ENCODE peak calls at places on chromosome 9, in ten cellular contexts. N is IMR-90, M is breast epithelium, O is prostate gland, F is NB4, Z is stomach, A is uterus, X is A549, V is transverse colon, E is ovary. P is an unnamed sample.

GRCh38 chr9:15192856-15193255 is 114.2 kb downstream of the TTC39B start:
- DNase-seq in N (no peak), M (no peak), O (no peak), F (no peak), Z (no peak), A (no peak), X (no peak), V (no peak), E (no peak), P (no peak)

GRCh38 chr9:76646249-76646648 is 118.0 kb upstream of the PCA3 start:
- DNase-seq in N (no peak), M (no peak), O (no peak), F (no peak), Z (no peak), A (no peak), X (no peak), V (peak; percentile 62), E (no peak), P (no peak)

GRCh38 chr9:112029921-112030444 is 133.4 kb downstream of the UGCG start:
- DNase-seq in N (peak; percentile 84), M (no peak), O (no peak), F (no peak), Z (peak; percentile 37), A (no peak), X (peak; percentile 87), V (no peak), E (no peak), P (no peak)

GRCh38 chr9:95058121-95058785 is 259.3 kb downstream of the FANCC start:
- DNase-seq in N (no peak), M (no peak), O (no peak), F (no peak), Z (no peak), A (no peak), X (no peak), V (no peak), E (no peak), P (no peak)

GRCh38 chr9:125472926-125473701 is 211.5 kb downstream of the GAPVD1 start:
- DNase-seq in N (peak; percentile 73), M (no peak), O (no peak), F (no peak), Z (no peak), A (peak; percentile 58), X (no peak), V (no peak), E (peak; percentile 67), P (peak; percentile 43)

GRCh38 chr9:112529316-112529715 is 42.7 kb downstream of the KIAA1958 start:
- DNase-seq in N (no peak), M (no peak), O (no peak), F (no peak), Z (no peak), A (no peak), X (no peak), V (no peak), E (no peak), P (no peak)

GRCh38 chr9:124507880-124508432 is 757 bp upstream of the NR5A1 start:
- DNase-seq in N (no peak), M (no peak), O (no peak), F (no peak), Z (no peak), A (no peak), X (no peak), V (no peak), E (no peak), P (no peak)

GRCh38 chr9:70679845-70680244 is 265.4 kb upstream of the KLF9 start:
- DNase-seq in N (peak; percentile 1), M (no peak), O (no peak), F (peak; percentile 25), Z (no peak), A (no peak), X (no peak), V (no peak), E (no peak), P (no peak)

GRCh38 chr9:116152390-116152789 is 1.2 kb upstream of the PAPPA start:
- DNase-seq in N (peak; percentile 70), M (no peak), O (no peak), F (no peak), Z (no peak), A (no peak), X (no peak), V (no peak), E (no peak), P (no peak)

GRCh38 chr9:121532881-121533280 is 33.2 kb upstream of the GGTA1 start:
- DNase-seq in N (no peak), M (no peak), O (no peak), F (no peak), Z (no peak), A (no peak), X (no peak), V (no peak), E (no peak), P (no peak)

GRCh38 chr9:14770592-14770991 is 48.1 kb upstream of the CER1 start:
- DNase-seq in N (no peak), M (no peak), O (no peak), F (no peak), Z (no peak), A (no peak), X (no peak), V (no peak), E (no peak), P (no peak)

GRCh38 chr9:129197978-129198736 is 20.1 kb upstream of the IER5L start:
- DNase-seq in N (peak; percentile 63), M (no peak), O (no peak), F (no peak), Z (no peak), A (peak; percentile 84), X (no peak), V (peak; percentile 36), E (peak; percentile 83), P (peak; percentile 60)

GRCh38 chr9:26471271-26471670 is 421.3 kb downstream of the CAAP1 start:
- DNase-seq in N (no peak), M (no peak), O (no peak), F (no peak), Z (no peak), A (no peak), X (no peak), V (no peak), E (no peak), P (no peak)

GRCh38 chr9:76459691-76460635 is 981 bp downstream of the GCNT1 start:
- DNase-seq in N (peak; percentile 62), M (no peak), O (peak; percentile 51), F (peak; percentile 54), Z (peak; percentile 58), A (peak; percentile 62), X (peak; percentile 29), V (peak; percentile 59), E (no peak), P (no peak)

GRCh38 chr9:109329274-109330258 is 8.7 kb upstream of the EPB41L4B start:
- DNase-seq in N (peak; percentile 58), M (peak; percentile 81), O (peak; percentile 82), F (no peak), Z (peak; percentile 88), A (no peak), X (peak; percentile 28), V (peak; percentile 82), E (peak; percentile 80), P (peak; percentile 51)

GRCh38 chr9:36987891-36988290 is 46.2 kb downstream of the PAX5 start:
- DNase-seq in N (peak; percentile 21), M (no peak), O (no peak), F (no peak), Z (no peak), A (no peak), X (no peak), V (no peak), E (no peak), P (no peak)

GRCh38 chr9:135555203-135555602 is 6.4 kb upstream of the PAEP start:
- DNase-seq in N (no peak), M (no peak), O (no peak), F (no peak), Z (no peak), A (no peak), X (peak; percentile 55), V (no peak), E (no peak), P (no peak)

DNA sequence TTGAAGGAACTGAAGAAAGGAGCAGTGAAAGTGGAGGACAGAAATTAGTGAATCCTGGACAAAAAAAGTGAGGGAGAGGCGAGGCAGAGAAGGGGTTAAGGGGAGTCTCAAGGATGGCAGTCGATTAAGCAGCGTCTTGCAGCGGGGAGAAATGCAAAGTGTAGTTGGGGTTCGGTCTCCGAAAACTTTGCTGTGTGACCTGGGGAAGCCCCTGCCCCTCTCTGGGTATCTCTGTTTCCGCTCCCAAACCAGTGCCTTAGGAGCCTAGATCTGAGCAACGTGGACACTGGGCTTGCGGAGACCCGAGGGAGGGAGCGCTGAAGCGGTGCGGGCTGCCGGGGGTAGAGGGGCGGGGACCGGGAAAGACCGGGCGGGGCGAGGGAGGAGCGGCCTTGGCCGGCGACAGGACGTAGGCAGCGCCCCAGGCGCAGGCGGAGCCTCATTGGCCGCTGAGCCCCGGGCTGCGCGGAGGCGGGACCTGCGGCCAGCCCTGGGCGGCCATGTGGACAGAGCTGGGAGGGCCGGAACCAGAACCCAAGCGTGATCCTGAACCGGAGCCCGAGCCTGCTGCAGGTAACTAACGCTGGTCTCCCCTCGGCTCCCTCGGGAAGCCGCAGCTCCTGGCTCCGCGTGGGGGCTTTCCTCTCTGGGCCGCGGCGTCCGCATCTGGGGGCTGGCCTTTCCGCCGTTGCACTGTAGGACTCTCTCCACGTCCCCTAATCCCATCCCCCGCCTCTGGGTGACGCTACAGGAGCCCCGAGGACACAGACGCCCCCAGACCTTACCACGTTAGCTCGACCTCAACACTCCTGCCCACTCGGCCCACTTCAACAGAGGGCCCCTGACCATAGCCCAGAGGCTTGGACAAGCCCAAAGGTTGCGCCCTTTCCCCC is at the start of gene ALDH1B1:
- DNase-seq in N (peak; percentile 82), M (peak; percentile 75), O (peak; percentile 79), F (peak; percentile 80), Z (peak; percentile 90), A (peak; percentile 86), X (peak; percentile 86), V (peak; percentile 92), E (peak; percentile 82), P (peak; percentile 85)
- TF ChIP-seq POLR2A in N (peak; percentile 60), M (no peak), O (peak; percentile 24), F (peak; percentile 40), Z (peak; percentile 7), A (peak; percentile 88), X (peak; percentile 71), V (peak; percentile 66), E (peak; percentile 10), P (peak; percentile 33)

GRCh38 chr9:86614871-86615849 is 260.9 kb upstream of the TUT7 start:
- DNase-seq in N (peak; percentile 70), M (no peak), O (no peak), F (peak; percentile 17), Z (no peak), A (no peak), X (peak; percentile 12), V (no peak), E (no peak), P (no peak)
- TF ChIP-seq CTCF in N (peak; percentile 46), M (peak; percentile 18), O (peak; percentile 31), F (peak; percentile 31), Z (peak; percentile 11), A (peak; percentile 16), X (no peak), V (peak; percentile 27), E (no peak), P (peak; percentile 39)

GRCh38 chr9:4559238-4560182 is 69.2 kb downstream of the SLC1A1 start:
- DNase-seq in N (no peak), M (no peak), O (no peak), F (no peak), Z (no peak), A (no peak), X (no peak), V (no peak), E (no peak), P (no peak)
- TF ChIP-seq POLR2A in N (no peak), M (no peak), O (no peak), F (no peak), Z (no peak), A (no peak), X (no peak), V (no peak), E (no peak), P (no peak)

GRCh38 chr9:132857601-132858342 is 20.3 kb downstream of the AK8 start:
- DNase-seq in N (peak; percentile 31), M (no peak), O (no peak), F (peak; percentile 9), Z (no peak), A (no peak), X (no peak), V (no peak), E (peak; percentile 62), P (no peak)
- TF ChIP-seq CTCF in N (peak; percentile 28), M (no peak), O (no peak), F (no peak), Z (no peak), A (no peak), X (no peak), V (no peak), E (no peak), P (no peak)

P was measured in heart left ventricle.